ENCODE peak calls at places on chromosomes 7 and 10, in seven cellular contexts. V, F, L, A, M, R and Z are unnamed samples.

GRCh38 chr10:76197293-76197692 is 765.9 kb downstream of the LRMDA start:
- DNase-seq in V (no peak), F (no peak), L (no peak), A (no peak), M (no peak), R (no peak), Z (no peak)

GRCh38 chr10:104029528-104029875 is 56.2 kb downstream of the COL17A1 start:
- DNase-seq in V (no peak), F (no peak), L (no peak), A (no peak), M (no peak), R (no peak), Z (no peak)

GRCh38 chr7:12570529-12571461 is at the start of gene SCIN:
- DNase-seq in V (no peak), F (peak), L (peak), A (no peak), M (peak), R (peak), Z (no peak)

GRCh38 chr10:69895759-69896158 is 94.1 kb downstream of the COL13A1 start:
- DNase-seq in V (peak), F (no peak), L (no peak), A (no peak), M (no peak), R (no peak), Z (no peak)

GRCh38 chr7:12581897-12582296 is 11.4 kb downstream of the SCIN start:
- DNase-seq in V (peak), F (no peak), L (no peak), A (no peak), M (no peak), R (no peak), Z (peak)

GRCh38 chr10:3239066-3239919 is 66.7 kb upstream of the PITRM1 start:
- DNase-seq in V (no peak), F (peak), L (peak), A (peak), M (peak), R (peak), Z (no peak)

GRCh38 chr10:18822156-18822555 is 162.9 kb downstream of the ARL5B start:
- DNase-seq in V (no peak), F (no peak), L (peak), A (no peak), M (peak), R (no peak), Z (no peak)

GRCh38 chr7:100190059-100190711 is 12.5 kb downstream of the STAG3 start:
- DNase-seq in V (no peak), F (no peak), L (peak), A (no peak), M (no peak), R (no peak), Z (no peak)

GRCh38 chr7:82235710-82236109 is 207.9 kb downstream of the CACNA2D1 start:
- DNase-seq in V (no peak), F (no peak), L (no peak), A (no peak), M (no peak), R (no peak), Z (peak)

GRCh38 chr10:78757542-78757941 is 311.2 kb upstream of the ZMIZ1 start:
- DNase-seq in V (peak), F (no peak), L (peak), A (no peak), M (no peak), R (peak), Z (no peak)

GRCh38 chr7:3688061-3688460 is 387.0 kb downstream of the SDK1 start:
- DNase-seq in V (no peak), F (no peak), L (no peak), A (no peak), M (no peak), R (no peak), Z (peak)

GRCh38 chr7:108000875-108001758 is 1.8 kb downstream of the LAMB1 start:
- DNase-seq in V (no peak), F (peak), L (no peak), A (no peak), M (peak), R (no peak), Z (no peak)

GRCh38 chr10:133275683-133276092 is 980 bp downstream of the ADAM8 start:
- DNase-seq in V (no peak), F (no peak), L (peak), A (peak), M (no peak), R (no peak), Z (no peak)

GRCh38 chr10:133276435-133277201 is at the start of gene ADAM8:
- DNase-seq in V (no peak), F (peak), L (no peak), A (peak), M (peak), R (peak), Z (no peak)

GRCh38 chr10:133274751-133275682 is 1.7 kb downstream of the ADAM8 start:
- DNase-seq in V (no peak), F (peak), L (peak), A (peak), M (peak), R (peak), Z (no peak)

GRCh38 chr10:133277277-133277992 is 767 bp upstream of the ADAM8 start:
- DNase-seq in V (no peak), F (no peak), L (peak), A (no peak), M (no peak), R (peak), Z (no peak)

DNA sequence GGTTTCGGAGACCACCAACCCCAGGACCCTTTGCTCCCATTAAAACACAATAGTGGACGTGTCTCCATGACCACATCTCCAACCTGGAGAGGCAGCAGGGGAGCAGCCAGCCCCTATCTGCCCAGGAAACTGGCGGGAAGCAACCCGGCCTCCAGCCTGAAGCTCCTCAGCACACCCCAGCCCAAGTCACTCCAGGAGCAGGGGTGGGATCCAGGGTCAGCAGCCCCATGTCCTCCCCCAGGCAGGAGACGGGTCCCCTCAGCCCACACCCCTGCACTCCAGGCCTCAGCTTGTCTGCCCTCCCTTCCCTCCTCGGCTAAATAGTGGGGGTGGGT is 601 bp downstream of the ADAM8 start:
- DNase-seq in V (no peak), F (no peak), L (no peak), A (no peak), M (no peak), R (no peak), Z (no peak)
- H3K4me3 ChIP-seq in V (no peak), F (peak), L (peak), A (peak), M (no peak), R (peak), Z (no peak)

GRCh38 chr10:128263891-128264688 is 137.9 kb upstream of the MKI67 start:
- DNase-seq in V (no peak), F (peak), L (peak), A (peak), M (peak), R (no peak), Z (no peak)

GRCh38 chr10:128265596-128265995 is 139.4 kb upstream of the MKI67 start:
- DNase-seq in V (no peak), F (no peak), L (no peak), A (no peak), M (no peak), R (no peak), Z (no peak)

GRCh38 chr10:128267581-128267980 is 141.4 kb upstream of the MKI67 start:
- DNase-seq in V (no peak), F (no peak), L (no peak), A (no peak), M (no peak), R (no peak), Z (no peak)

DNA sequence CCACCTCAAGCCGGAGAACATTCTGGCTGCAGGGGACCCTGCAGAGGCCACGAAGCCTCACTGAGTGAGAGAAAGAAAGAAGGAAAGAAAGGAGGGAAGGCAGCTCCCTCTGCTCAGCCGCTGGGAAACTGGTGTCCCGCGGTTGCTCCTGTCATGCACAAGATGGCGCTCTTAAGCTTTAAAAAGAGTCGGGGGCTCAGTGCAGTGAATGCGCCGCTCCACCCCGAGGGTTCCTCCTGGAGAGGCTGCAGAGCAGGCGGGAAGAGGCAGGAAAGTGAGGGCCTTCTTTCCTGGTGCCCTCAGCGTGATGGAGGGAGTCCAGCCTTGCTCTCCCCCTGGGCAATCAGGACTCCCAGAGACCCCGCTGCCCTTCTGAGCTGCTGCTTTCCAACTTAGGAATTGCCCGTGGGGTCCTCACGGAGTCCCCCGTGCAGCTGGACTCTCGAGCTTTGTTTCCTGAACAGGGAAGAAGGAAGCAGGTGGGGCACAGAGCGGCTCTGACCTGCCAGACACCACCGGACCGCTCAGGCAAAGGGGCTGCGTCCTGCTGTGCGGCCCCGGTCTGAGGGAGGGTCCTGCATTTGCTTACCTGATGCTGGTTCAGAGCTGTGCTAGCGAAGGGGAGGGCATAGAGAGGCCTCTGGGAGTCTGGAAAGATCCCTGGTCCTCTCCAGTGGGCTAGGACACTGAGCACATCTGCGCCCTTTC is 141.9 kb upstream of the MKI67 start:
- DNase-seq in V (no peak), F (no peak), L (peak), A (no peak), M (no peak), R (no peak), Z (no peak)
- TF ChIP-seq CTCF in V (no peak), F (no peak), L (peak), A (no peak), M (no peak), R (no peak), Z (peak)

GRCh38 chr7:27165089-27165654 is at the start of gene HOXA9:
- DNase-seq in V (peak), F (no peak), L (no peak), A (peak), M (peak), R (peak), Z (no peak)
- H3K4me3 ChIP-seq in V (peak), F (peak), L (no peak), A (peak), M (peak), R (peak), Z (peak)

GRCh38 chr7:123075838-123076462 is 80.5 kb upstream of the TAS2R16 start:
- DNase-seq in V (no peak), F (no peak), L (no peak), A (no peak), M (no peak), R (no peak), Z (no peak)

GRCh38 chr7:123067814-123068213 is 72.3 kb upstream of the TAS2R16 start:
- DNase-seq in V (no peak), F (no peak), L (no peak), A (no peak), M (no peak), R (no peak), Z (no peak)

DNA sequence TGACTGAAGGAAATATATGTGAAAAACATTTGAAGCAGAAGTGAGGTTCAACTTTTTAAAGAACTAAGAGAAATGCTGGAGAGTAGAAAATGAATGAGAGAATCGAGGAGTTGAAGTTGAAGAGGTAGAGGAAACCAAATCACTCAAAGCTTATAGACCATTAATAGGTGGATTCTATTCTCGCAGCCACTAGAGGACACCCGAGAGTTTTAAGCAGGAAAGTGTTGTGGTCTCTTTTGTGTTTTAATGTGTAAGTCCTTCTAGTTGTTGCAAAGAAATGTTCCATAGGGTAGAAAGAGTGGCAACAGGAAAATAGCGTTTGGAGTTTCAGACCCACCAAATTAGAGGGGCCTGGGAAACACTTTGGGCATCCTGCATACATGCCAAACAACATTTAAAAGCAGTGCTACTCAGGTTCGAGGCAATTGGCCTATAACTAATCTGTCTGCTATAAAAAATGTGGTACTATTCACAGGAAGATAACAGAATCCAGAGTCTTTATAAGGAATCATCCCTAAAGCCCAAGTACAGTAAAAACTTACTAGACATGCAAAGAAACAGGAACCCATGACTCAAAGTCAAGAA is 75.3 kb upstream of the TAS2R16 start:
- DNase-seq in V (no peak), F (no peak), L (peak), A (no peak), M (peak), R (no peak), Z (no peak)
- TF ChIP-seq CTCF in V (no peak), F (no peak), L (peak), A (no peak), M (no peak), R (no peak), Z (peak)

GRCh38 chr10:101282937-101283336 is 53.7 kb upstream of the LBX1 start:
- DNase-seq in V (no peak), F (no peak), L (no peak), A (no peak), M (no peak), R (no peak), Z (no peak)

GRCh38 chr10:101285093-101285463 is 55.8 kb upstream of the LBX1 start:
- DNase-seq in V (no peak), F (no peak), L (no peak), A (no peak), M (no peak), R (no peak), Z (no peak)

GRCh38 chr10:101283762-101284161 is 54.5 kb upstream of the LBX1 start:
- DNase-seq in V (no peak), F (no peak), L (no peak), A (no peak), M (no peak), R (no peak), Z (no peak)

GRCh38 chr10:101285519-101286070 is 56.3 kb upstream of the LBX1 start:
- DNase-seq in V (no peak), F (no peak), L (no peak), A (no peak), M (no peak), R (no peak), Z (no peak)

DNA sequence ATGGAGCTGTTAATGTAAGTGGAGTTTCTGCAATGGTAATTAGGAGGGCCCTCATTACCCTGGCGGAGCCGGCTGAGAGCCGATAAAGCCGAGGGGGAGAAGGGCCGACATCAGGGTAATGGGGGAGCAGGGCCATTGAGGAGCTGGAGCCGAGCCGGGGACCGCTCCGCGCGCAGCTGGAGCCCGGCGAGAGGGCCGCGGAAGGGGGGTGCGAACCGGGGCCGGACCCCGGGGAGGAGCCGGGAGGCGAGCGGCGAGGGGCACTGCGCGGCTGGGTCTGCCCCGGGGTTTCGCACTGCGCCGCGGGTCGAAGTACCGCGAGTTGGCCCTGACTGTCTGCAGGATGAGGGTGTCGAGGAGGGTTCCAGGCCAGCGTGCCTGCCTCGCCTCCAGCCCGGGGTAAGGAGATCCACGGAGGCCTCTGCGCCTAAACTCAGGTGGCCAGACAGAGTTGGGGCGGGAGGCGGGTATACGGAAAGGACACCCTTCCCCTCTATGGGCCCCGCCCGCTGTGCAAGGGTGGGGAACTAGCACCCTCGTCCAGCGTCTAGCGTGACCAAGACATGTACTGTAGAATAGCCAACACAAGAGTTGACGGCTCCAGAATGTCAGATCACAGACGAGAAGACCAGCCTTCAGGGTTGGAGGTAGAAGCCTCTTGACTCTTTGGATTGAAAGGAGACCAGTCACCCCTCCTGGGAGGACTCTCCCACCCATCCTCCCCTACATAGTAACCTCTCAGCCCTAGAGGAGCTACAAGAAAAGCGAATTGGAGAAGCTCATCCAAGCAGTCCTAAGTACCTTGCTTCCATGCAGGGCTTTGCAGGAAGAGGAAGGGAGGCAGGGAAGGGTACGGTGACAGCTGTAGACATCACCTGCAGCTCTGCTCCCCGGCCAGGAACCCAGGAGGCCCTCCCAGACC is 55.2 kb upstream of the LBX1 start:
- DNase-seq in V (no peak), F (no peak), L (no peak), A (no peak), M (no peak), R (no peak), Z (no peak)
- H3K4me3 ChIP-seq in V (no peak), F (peak), L (no peak), A (no peak), M (no peak), R (no peak), Z (no peak)

GRCh38 chr7:818031-818699 is 14.1 kb upstream of the SUN1 start:
- DNase-seq in V (no peak), F (no peak), L (peak), A (no peak), M (no peak), R (peak), Z (no peak)
- TF ChIP-seq CTCF in V (no peak), F (peak), L (no peak), A (no peak), M (no peak), R (no peak), Z (peak)